ENCODE peak calls at places on chromosomes 2 and 18, in six cellular contexts. I is IMR-90, T is HepG2, S is A549, J is GM12878, Y is K562. A is an unnamed sample.

GRCh38 chr18:7681261-7681660 is 114.1 kb downstream of the PTPRM start:
- DNase-seq in S (no peak), I (no peak), Y (no peak), J (no peak), T (no peak), A (no peak)

GRCh38 chr18:32349728-32350395 is 120.8 kb downstream of the GAREM1 start:
- DNase-seq in S (peak; percentile 80), J (no peak), Y (no peak), I (peak; percentile 97), T (peak; percentile 82), A (peak; percentile 76)

GRCh38 chr18:78986018-78986481 is 6.4 kb downstream of the SALL3 start:
- DNase-seq in T (peak; percentile 17), Y (peak; percentile 9), I (no peak), J (no peak), S (peak; percentile 21), A (peak; percentile 46)

GRCh38 chr2:144389151-144389929 is 130.6 kb downstream of the ZEB2 start:
- DNase-seq in T (no peak), Y (no peak), J (no peak), I (no peak), S (no peak), A (no peak)

GRCh38 chr2:52686935-52687334 is 1080.7 kb upstream of the CHAC2 start:
- DNase-seq in T (peak; percentile 2), Y (no peak), I (peak; percentile 93), S (no peak), J (no peak), A (no peak)

GRCh38 chr2:8819194-8819593 is 18.2 kb downstream of the KIDINS220 start:
- DNase-seq in I (peak; percentile 55), Y (no peak), S (no peak), J (no peak), T (no peak), A (no peak)

GRCh38 chr2:109173311-109174171 is 44.5 kb downstream of the SH3RF3 start:
- DNase-seq in S (no peak), J (no peak), Y (no peak), I (peak; percentile 87), T (no peak), A (no peak)

GRCh38 chr2:86238354-86238753 is 39.1 kb downstream of the MRPL35 start:
- DNase-seq in I (no peak), S (no peak), Y (no peak), T (no peak), J (peak; percentile 74), A (no peak)

GRCh38 chr2:158969717-158970521 is 1.5 kb downstream of the TANC1 start:
- DNase-seq in J (no peak), Y (no peak), I (peak; percentile 21), T (no peak), S (peak; percentile 30), A (no peak)

GRCh38 chr2:75497256-75497655 is 63.5 kb downstream of the EVA1A start:
- DNase-seq in I (no peak), Y (no peak), T (no peak), S (no peak), J (no peak), A (no peak)

GRCh38 chr18:79943608-79944125 is 7.8 kb downstream of the SLC66A2 start:
- DNase-seq in J (no peak), Y (no peak), S (no peak), I (no peak), T (no peak), A (no peak)

GRCh38 chr2:239363946-239364637 is 36.7 kb downstream of the HDAC4 start:
- DNase-seq in S (no peak), Y (no peak), I (no peak), J (no peak), T (no peak), A (no peak)

GRCh38 chr2:127465258-127465657 is 47.0 kb downstream of the PROC start:
- DNase-seq in S (no peak), Y (no peak), I (no peak), T (no peak), J (no peak), A (no peak)

GRCh38 chr18:75880913-75881504 is 453.5 kb upstream of the SMIM21 start:
- DNase-seq in T (no peak), Y (no peak), J (no peak), I (no peak), S (no peak), A (no peak)

GRCh38 chr2:231977430-231977829 is 15.9 kb downstream of the DIS3L2 start:
- DNase-seq in Y (no peak), I (no peak), S (no peak), J (no peak), T (peak; percentile 51), A (no peak)

GRCh38 chr2:124566518-124566970 is 541.5 kb downstream of the CNTNAP5 start:
- DNase-seq in Y (no peak), T (peak; percentile 99), J (no peak), I (no peak), S (no peak), A (no peak)

GRCh38 chr2:157404363-157404762 is 39.5 kb downstream of the CYTIP start:
- DNase-seq in J (peak; percentile 85), T (no peak), Y (no peak), S (no peak), I (no peak), A (no peak)

GRCh38 chr18:76821875-76822509 is 365 bp upstream of the ZNF236 start:
- DNase-seq in S (peak; percentile 44), J (no peak), Y (peak; percentile 85), I (peak; percentile 35), T (no peak), A (peak; percentile 56)

GRCh38 chr18:3498705-3499451 is 48.9 kb downstream of the TGIF1 start:
- DNase-seq in Y (no peak), I (peak; percentile 39), T (no peak), J (no peak), S (peak; percentile 21), A (peak; percentile 50)

GRCh38 chr18:21486905-21487437 is 113.5 kb downstream of the ESCO1 start:
- DNase-seq in S (no peak), I (no peak), J (no peak), Y (no peak), T (no peak), A (no peak)

GRCh38 chr2:85158559-85159273 is 25.5 kb downstream of the TCF7L1 start:
- DNase-seq in T (no peak), I (no peak), S (no peak), Y (no peak), J (no peak), A (no peak)

GRCh38 chr2:217899231-217900009 is 103.4 kb downstream of the TNS1 start:
- DNase-seq in S (peak; percentile 77), I (peak; percentile 91), J (no peak), T (peak; percentile 86), Y (peak; percentile 82), A (peak; percentile 82)

GRCh38 chr2:148039783-148040182 is 18.9 kb downstream of the MBD5 start:
- DNase-seq in Y (no peak), S (no peak), J (no peak), T (no peak), I (no peak), A (no peak)

GRCh38 chr18:24536834-24537233 is 76.4 kb downstream of the HRH4 start:
- DNase-seq in T (no peak), I (no peak), S (no peak), Y (no peak), J (no peak), A (no peak)

GRCh38 chr2:3493610-3493997 is 25.7 kb downstream of the ADI1 start:
- DNase-seq in T (peak; percentile 72), Y (peak; percentile 87), I (peak; percentile 75), J (no peak), S (peak; percentile 20), A (peak; percentile 27)

GRCh38 chr2:216643986-216644662 is 10.9 kb downstream of the IGFBP2 start:
- DNase-seq in Y (no peak), J (no peak), I (peak; percentile 31), T (no peak), S (no peak), A (no peak)

GRCh38 chr2:98445167-98445522 is 487 bp downstream of the INPP4A start:
- DNase-seq in T (no peak), Y (no peak), I (no peak), S (no peak), J (no peak), A (peak; percentile 37)

GRCh38 chr2:215083146-215083545 is 55.3 kb downstream of the ABCA12 start:
- DNase-seq in T (no peak), Y (no peak), I (no peak), J (no peak), S (no peak), A (no peak)

GRCh38 chr2:22904126-22904684 is 480.8 kb upstream of the KLHL29 start:
- DNase-seq in Y (peak; percentile 18), I (no peak), T (peak; percentile 10), S (peak; percentile 17), J (no peak), A (peak; percentile 46)

GRCh38 chr18:48869591-48869990 is 81.2 kb downstream of the SMAD7 start:
- DNase-seq in J (no peak), I (no peak), T (no peak), S (no peak), Y (no peak), A (no peak)
- TF ChIP-seq BHLHE40 in J (no peak), I (no peak), T (no peak), S (no peak), Y (no peak), A (no peak)

GRCh38 chr2:205580591-205580990 is 101.7 kb upstream of the NRP2 start:
- DNase-seq in I (peak; percentile 63), Y (no peak), S (no peak), T (no peak), J (no peak), A (no peak)
- TF ChIP-seq BHLHE40 in I (peak; percentile 98), Y (no peak), S (no peak), T (no peak), J (no peak), A (no peak)

GRCh38 chr2:178016612-178017011 is 56.0 kb downstream of the PDE11A start:
- DNase-seq in I (no peak), J (no peak), T (no peak), Y (no peak), S (no peak), A (no peak)
- TF ChIP-seq BHLHE40 in I (no peak), J (no peak), T (no peak), Y (no peak), S (no peak), A (no peak)

GRCh38 chr2:68734688-68735525 is at the start of gene ARHGAP25:
- DNase-seq in J (peak; percentile 69), T (no peak), I (no peak), S (no peak), Y (no peak), A (no peak)

GRCh38 chr2:68739261-68740183 is 4.9 kb downstream of the ARHGAP25 start:
- DNase-seq in T (no peak), I (no peak), Y (no peak), J (no peak), S (no peak), A (no peak)

GRCh38 chr2:68740184-68740914 is 5.7 kb downstream of the ARHGAP25 start:
- DNase-seq in T (no peak), S (no peak), J (no peak), Y (no peak), I (peak; percentile 76), A (no peak)

GRCh38 chr2:68736086-68736485 is 1.5 kb downstream of the ARHGAP25 start:
- DNase-seq in S (no peak), I (no peak), J (no peak), Y (no peak), T (no peak), A (no peak)

GRCh38 chr2:68737717-68738116 is 3.1 kb downstream of the ARHGAP25 start:
- DNase-seq in J (no peak), Y (no peak), I (no peak), T (no peak), S (no peak), A (no peak)
- TF ChIP-seq BHLHE40 in J (no peak), Y (no peak), I (no peak), T (no peak), S (no peak), A (no peak)